ENCODE peak calls at places on chromosomes 2 and 18, in five cellular contexts. One of them, this sample, is unnamed.

GRCh38 chr2:163667064-163667887 is 68.5 kb downstream of the FIGN start:
- DNase-seq in fibroblast of lung: peak
- DNase-seq in right lobe of liver: no peak
- DNase-seq in RWPE1: peak
- DNase-seq in heart right ventricle: peak
- DNase-seq in this sample: peak

GRCh38 chr2:175926272-175926671 is 75.8 kb downstream of the LNPK start:
- DNase-seq in heart right ventricle: no peak
- DNase-seq in fibroblast of lung: peak
- DNase-seq in right lobe of liver: no peak
- DNase-seq in RWPE1: no peak
- DNase-seq in this sample: no peak

GRCh38 chr18:23422751-23423418 is 30.2 kb upstream of the RIOK3 start:
- DNase-seq in heart right ventricle: no peak
- DNase-seq in RWPE1: peak
- DNase-seq in right lobe of liver: peak
- DNase-seq in fibroblast of lung: peak
- DNase-seq in this sample: no peak

GRCh38 chr2:126627623-126628022 is 28.3 kb upstream of the GYPC start:
- DNase-seq in right lobe of liver: no peak
- DNase-seq in fibroblast of lung: peak
- DNase-seq in heart right ventricle: peak
- DNase-seq in RWPE1: no peak
- DNase-seq in this sample: no peak

GRCh38 chr2:170842785-170843184 is 26.1 kb downstream of the GAD1 start:
- DNase-seq in fibroblast of lung: no peak
- DNase-seq in right lobe of liver: no peak
- DNase-seq in RWPE1: no peak
- DNase-seq in heart right ventricle: no peak
- DNase-seq in this sample: no peak

GRCh38 chr2:48221846-48222516 is 308.0 kb upstream of the STON1 start:
- DNase-seq in right lobe of liver: no peak
- DNase-seq in heart right ventricle: no peak
- DNase-seq in RWPE1: peak
- DNase-seq in fibroblast of lung: peak
- DNase-seq in this sample: no peak

GRCh38 chr2:16725549-16725948 is 59.9 kb upstream of the CYRIA start:
- DNase-seq in heart right ventricle: no peak
- DNase-seq in fibroblast of lung: no peak
- DNase-seq in right lobe of liver: no peak
- DNase-seq in RWPE1: no peak
- DNase-seq in this sample: no peak

GRCh38 chr2:188601391-188601790 is 309.7 kb downstream of the GULP1 start:
- DNase-seq in RWPE1: no peak
- DNase-seq in fibroblast of lung: no peak
- DNase-seq in right lobe of liver: no peak
- DNase-seq in heart right ventricle: no peak
- DNase-seq in this sample: no peak

GRCh38 chr18:49275448-49275847 is 185.0 kb downstream of the DYM start:
- DNase-seq in RWPE1: no peak
- DNase-seq in right lobe of liver: no peak
- DNase-seq in fibroblast of lung: no peak
- DNase-seq in heart right ventricle: no peak
- DNase-seq in this sample: no peak

GRCh38 chr2:174023591-174024523 is 58.7 kb upstream of the SP3 start:
- DNase-seq in RWPE1: peak
- DNase-seq in heart right ventricle: peak
- DNase-seq in right lobe of liver: no peak
- DNase-seq in fibroblast of lung: peak
- DNase-seq in this sample: no peak

GRCh38 chr2:96025107-96025492 is 9.6 kb downstream of the GPAT2 start:
- DNase-seq in heart right ventricle: no peak
- DNase-seq in right lobe of liver: no peak
- DNase-seq in fibroblast of lung: no peak
- DNase-seq in RWPE1: no peak
- DNase-seq in this sample: no peak

GRCh38 chr2:102690012-102690411 is 70.7 kb downstream of the SLC9A2 start:
- DNase-seq in RWPE1: no peak
- DNase-seq in heart right ventricle: no peak
- DNase-seq in right lobe of liver: no peak
- DNase-seq in fibroblast of lung: no peak
- DNase-seq in this sample: no peak

GRCh38 chr18:11119550-11119949 is 29.8 kb downstream of the PIEZO2 start:
- DNase-seq in right lobe of liver: no peak
- DNase-seq in heart right ventricle: no peak
- DNase-seq in fibroblast of lung: no peak
- DNase-seq in RWPE1: no peak
- DNase-seq in this sample: no peak

GRCh38 chr2:1976112-1976511 is 231.8 kb upstream of the PXDN start:
- DNase-seq in heart right ventricle: no peak
- DNase-seq in right lobe of liver: peak
- DNase-seq in fibroblast of lung: no peak
- DNase-seq in RWPE1: no peak
- DNase-seq in this sample: no peak

GRCh38 chr2:72955188-72956049 is 38.1 kb downstream of the EMX1 start:
- DNase-seq in RWPE1: no peak
- DNase-seq in right lobe of liver: no peak
- DNase-seq in fibroblast of lung: no peak
- DNase-seq in heart right ventricle: no peak
- DNase-seq in this sample: no peak

GRCh38 chr2:161004379-161004778 is 155.8 kb upstream of the TANK start:
- DNase-seq in right lobe of liver: no peak
- DNase-seq in fibroblast of lung: peak
- DNase-seq in RWPE1: peak
- DNase-seq in heart right ventricle: no peak
- DNase-seq in this sample: no peak

GRCh38 chr2:218217366-218218309 is 649 bp downstream of the ARPC2 start:
- DNase-seq in right lobe of liver: peak
- DNase-seq in heart right ventricle: peak
- DNase-seq in fibroblast of lung: no peak
- DNase-seq in RWPE1: peak
- DNase-seq in this sample: no peak

GRCh38 chr18:26618130-26618529 is 69.8 kb upstream of the KCTD1 start:
- DNase-seq in right lobe of liver: no peak
- DNase-seq in RWPE1: no peak
- DNase-seq in heart right ventricle: no peak
- DNase-seq in fibroblast of lung: no peak
- DNase-seq in this sample: no peak

GRCh38 chr2:196984888-196985287 is 58.4 kb upstream of the PGAP1 start:
- DNase-seq in RWPE1: no peak
- DNase-seq in fibroblast of lung: no peak
- DNase-seq in heart right ventricle: no peak
- DNase-seq in right lobe of liver: no peak
- DNase-seq in this sample: no peak

GRCh38 chr2:240946654-240947053 is 40.5 kb downstream of the CROCC2 start:
- DNase-seq in right lobe of liver: no peak
- DNase-seq in heart right ventricle: no peak
- DNase-seq in fibroblast of lung: no peak
- DNase-seq in RWPE1: peak
- DNase-seq in this sample: no peak

GRCh38 chr2:196372276-196372809 is 201.0 kb upstream of the STK17B start:
- DNase-seq in heart right ventricle: no peak
- DNase-seq in RWPE1: no peak
- DNase-seq in fibroblast of lung: no peak
- DNase-seq in right lobe of liver: no peak
- DNase-seq in this sample: no peak

GRCh38 chr2:16745466-16745865 is 79.8 kb upstream of the CYRIA start:
- DNase-seq in RWPE1: no peak
- DNase-seq in right lobe of liver: no peak
- DNase-seq in fibroblast of lung: no peak
- DNase-seq in heart right ventricle: no peak
- DNase-seq in this sample: peak

GRCh38 chr18:63994783-63995399 is 25.0 kb downstream of the SERPINB8 start:
- DNase-seq in fibroblast of lung: peak
- DNase-seq in right lobe of liver: no peak
- DNase-seq in heart right ventricle: peak
- DNase-seq in RWPE1: peak
- DNase-seq in this sample: no peak

GRCh38 chr2:103174711-103175110 is 412.9 kb downstream of the TMEM182 start:
- DNase-seq in heart right ventricle: no peak
- DNase-seq in RWPE1: no peak
- DNase-seq in right lobe of liver: no peak
- DNase-seq in fibroblast of lung: no peak
- DNase-seq in this sample: no peak

GRCh38 chr18:8619835-8620577 is 10.8 kb downstream of the RAB12 start:
- DNase-seq in right lobe of liver: no peak
- DNase-seq in fibroblast of lung: no peak
- DNase-seq in RWPE1: no peak
- DNase-seq in heart right ventricle: no peak
- DNase-seq in this sample: no peak

GRCh38 chr2:120886534-120886961 is 150.9 kb downstream of the GLI2 start:
- DNase-seq in right lobe of liver: no peak
- DNase-seq in heart right ventricle: no peak
- DNase-seq in RWPE1: no peak
- DNase-seq in fibroblast of lung: no peak
- DNase-seq in this sample: no peak

GRCh38 chr18:34342960-34343359 is 118.2 kb upstream of the NOL4 start:
- DNase-seq in heart right ventricle: no peak
- DNase-seq in RWPE1: peak
- DNase-seq in fibroblast of lung: peak
- DNase-seq in right lobe of liver: no peak
- DNase-seq in this sample: peak

DNA sequence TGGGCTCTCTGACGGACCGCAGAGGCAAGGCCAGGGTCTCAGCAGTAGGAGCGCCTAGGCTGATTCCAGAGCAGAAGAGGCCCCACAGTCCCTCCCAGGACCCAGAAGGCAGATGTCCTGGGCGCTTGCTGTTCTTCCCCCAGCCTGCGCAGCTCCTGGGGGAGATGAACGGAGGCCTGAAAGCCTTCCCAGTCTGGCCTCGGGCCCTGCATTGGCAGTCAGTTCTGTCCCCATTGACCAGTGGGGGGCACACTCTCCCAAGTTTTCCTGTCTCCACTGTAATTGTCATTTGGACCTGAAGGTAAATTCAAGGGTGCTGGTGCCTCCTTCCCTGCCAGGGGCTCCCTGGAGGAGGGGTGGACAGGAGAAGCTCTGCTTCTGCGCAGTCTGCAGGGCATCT is 345.7 kb downstream of the CYP26B1 start:
- DNase-seq in right lobe of liver: peak
- DNase-seq in RWPE1: no peak
- DNase-seq in fibroblast of lung: peak
- DNase-seq in heart right ventricle: peak
- DNase-seq in this sample: no peak
- TF ChIP-seq CTCF in right lobe of liver: peak
- TF ChIP-seq CTCF in RWPE1: no peak
- TF ChIP-seq CTCF in fibroblast of lung: peak
- TF ChIP-seq CTCF in heart right ventricle: peak
- TF ChIP-seq CTCF in this sample: peak

GRCh38 chr18:73841661-73842060 is 306.0 kb downstream of the FBXO15 start:
- DNase-seq in fibroblast of lung: no peak
- DNase-seq in RWPE1: no peak
- DNase-seq in right lobe of liver: no peak
- DNase-seq in heart right ventricle: no peak
- DNase-seq in this sample: no peak

GRCh38 chr18:73842795-73843394 is 304.7 kb downstream of the FBXO15 start:
- DNase-seq in fibroblast of lung: peak
- DNase-seq in right lobe of liver: no peak
- DNase-seq in heart right ventricle: peak
- DNase-seq in RWPE1: peak
- DNase-seq in this sample: no peak

GRCh38 chr18:73835656-73836055 is 312.0 kb downstream of the FBXO15 start:
- DNase-seq in fibroblast of lung: no peak
- DNase-seq in RWPE1: no peak
- DNase-seq in right lobe of liver: no peak
- DNase-seq in heart right ventricle: no peak
- DNase-seq in this sample: no peak

GRCh38 chr18:73839441-73839840 is 308.2 kb downstream of the FBXO15 start:
- DNase-seq in right lobe of liver: no peak
- DNase-seq in RWPE1: no peak
- DNase-seq in heart right ventricle: no peak
- DNase-seq in fibroblast of lung: no peak
- DNase-seq in this sample: no peak

DNA sequence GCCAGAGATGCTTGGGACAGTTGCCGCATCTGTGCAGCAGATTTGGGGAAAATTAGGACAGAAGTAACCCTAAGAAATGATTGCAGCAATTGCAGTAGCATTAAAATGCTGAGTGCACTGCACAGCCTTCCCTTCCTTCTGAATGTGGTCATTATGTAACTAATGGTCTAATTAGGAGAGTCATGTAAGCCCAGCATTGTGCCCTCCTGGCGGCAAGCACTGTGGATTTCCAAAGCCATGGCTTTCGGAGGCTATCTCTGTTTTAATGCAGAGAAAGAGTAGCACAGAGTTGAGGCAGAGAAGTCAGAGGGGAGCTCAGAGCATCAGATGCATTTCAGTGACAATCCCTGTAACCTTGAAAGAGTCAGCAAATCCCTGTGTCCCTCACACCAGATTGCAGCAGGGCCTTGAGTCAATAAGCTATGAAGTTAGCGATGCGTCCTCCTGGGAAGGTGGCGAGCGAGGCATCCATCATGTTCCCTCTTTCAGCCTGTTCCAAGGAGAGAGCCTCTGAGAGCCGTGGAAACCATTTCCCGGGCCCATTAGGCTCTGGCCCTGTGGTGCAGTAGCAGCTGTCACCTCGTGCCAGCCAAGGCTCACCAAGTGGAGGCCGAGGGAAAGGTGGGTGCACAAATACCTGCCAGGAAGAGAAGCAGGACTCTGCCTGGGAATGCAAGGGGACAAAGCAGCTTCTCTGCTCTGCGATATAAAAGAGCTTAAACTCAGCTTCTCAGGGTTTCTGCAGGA is 307.1 kb downstream of the FBXO15 start:
- DNase-seq in fibroblast of lung: no peak
- DNase-seq in RWPE1: no peak
- DNase-seq in heart right ventricle: no peak
- DNase-seq in right lobe of liver: no peak
- DNase-seq in this sample: no peak
- TF ChIP-seq CTCF in fibroblast of lung: no peak
- TF ChIP-seq CTCF in RWPE1: no peak
- TF ChIP-seq CTCF in heart right ventricle: no peak
- TF ChIP-seq CTCF in right lobe of liver: no peak
- TF ChIP-seq CTCF in this sample: no peak

GRCh38 chr18:5103693-5104092 is 93.4 kb downstream of the AKAIN1 start:
- DNase-seq in RWPE1: no peak
- DNase-seq in heart right ventricle: no peak
- DNase-seq in right lobe of liver: no peak
- DNase-seq in fibroblast of lung: no peak
- DNase-seq in this sample: no peak

GRCh38 chr18:5103286-5103685 is 93.8 kb downstream of the AKAIN1 start:
- DNase-seq in RWPE1: no peak
- DNase-seq in right lobe of liver: no peak
- DNase-seq in fibroblast of lung: no peak
- DNase-seq in heart right ventricle: no peak
- DNase-seq in this sample: no peak

GRCh38 chr18:5107990-5108389 is 89.1 kb downstream of the AKAIN1 start:
- DNase-seq in RWPE1: no peak
- DNase-seq in heart right ventricle: no peak
- DNase-seq in right lobe of liver: no peak
- DNase-seq in fibroblast of lung: no peak
- DNase-seq in this sample: no peak

GRCh38 chr18:5104246-5104645 is 92.8 kb downstream of the AKAIN1 start:
- DNase-seq in fibroblast of lung: no peak
- DNase-seq in RWPE1: no peak
- DNase-seq in right lobe of liver: no peak
- DNase-seq in heart right ventricle: no peak
- DNase-seq in this sample: no peak

GRCh38 chr18:5106730-5107129 is 90.3 kb downstream of the AKAIN1 start:
- DNase-seq in heart right ventricle: no peak
- DNase-seq in right lobe of liver: no peak
- DNase-seq in RWPE1: no peak
- DNase-seq in fibroblast of lung: no peak
- DNase-seq in this sample: no peak
- TF ChIP-seq CTCF in heart right ventricle: no peak
- TF ChIP-seq CTCF in right lobe of liver: peak
- TF ChIP-seq CTCF in RWPE1: no peak
- TF ChIP-seq CTCF in fibroblast of lung: no peak
- TF ChIP-seq CTCF in this sample: peak

GRCh38 chr2:11155326-11156059 is at the start of gene SLC66A3:
- DNase-seq in fibroblast of lung: peak
- DNase-seq in heart right ventricle: no peak
- DNase-seq in right lobe of liver: no peak
- DNase-seq in RWPE1: no peak
- DNase-seq in this sample: no peak
- TF ChIP-seq CTCF in fibroblast of lung: no peak
- TF ChIP-seq CTCF in heart right ventricle: no peak
- TF ChIP-seq CTCF in right lobe of liver: peak
- TF ChIP-seq CTCF in RWPE1: no peak
- TF ChIP-seq CTCF in this sample: no peak

This sample was measured in epithelial cell of proximal tubule.